ENCODE peak calls at places on chromosomes 13 and 19, in seven cellular contexts. A is mammary epithelial cell; E is CD8-positive, alpha-beta T cell; B is heart right ventricle; P is fibroblast of the aortic adventitia; O is endothelial cell; L is brain microvascular endothelial cell. W is an unnamed sample.

GRCh38 chr13:69178000-69178399 is 929.6 kb upstream of the ATXN8OS start:
- DNase-seq in A (no peak), E (no peak), B (no peak), P (no peak), O (no peak), L (no peak), W (no peak)

GRCh38 chr13:43787998-43788397 is 1.2 kb upstream of the ENOX1 start:
- DNase-seq in A (no peak), E (no peak), B (no peak), P (peak), O (peak), L (peak), W (peak)

GRCh38 chr19:29371766-29372415 is 153.9 kb upstream of the VSTM2B start:
- DNase-seq in A (no peak), E (no peak), B (no peak), P (no peak), O (no peak), L (no peak), W (no peak)

GRCh38 chr13:70366720-70367119 is 258.5 kb upstream of the KLHL1 start:
- DNase-seq in A (no peak), E (no peak), B (no peak), P (no peak), O (no peak), L (no peak), W (no peak)

GRCh38 chr19:39284032-39284431 is 12.2 kb upstream of the IFNL1 start:
- DNase-seq in A (no peak), E (no peak), B (no peak), P (no peak), O (no peak), L (no peak), W (no peak)

GRCh38 chr13:29847501-29847983 is 2.9 kb downstream of the UBL3 start:
- DNase-seq in A (peak), E (peak), B (peak), P (peak), O (no peak), L (peak), W (peak)

GRCh38 chr13:75316427-75316826 is 165.5 kb downstream of the TBC1D4 start:
- DNase-seq in A (no peak), E (no peak), B (no peak), P (peak), O (no peak), L (no peak), W (no peak)

GRCh38 chr13:42654760-42655159 is 80.8 kb downstream of the TNFSF11 start:
- DNase-seq in A (no peak), E (no peak), B (no peak), P (peak), O (no peak), L (no peak), W (no peak)

GRCh38 chr19:55118401-55118991 is 1.1 kb upstream of the PPP1R12C start:
- DNase-seq in A (no peak), E (no peak), B (peak), P (no peak), O (peak), L (no peak), W (peak)

GRCh38 chr13:103272770-103273169 is 206.6 kb upstream of the SLC10A2 start:
- DNase-seq in A (peak), E (no peak), B (no peak), P (no peak), O (no peak), L (no peak), W (no peak)

GRCh38 chr13:89003656-89004055 is 1332.5 kb downstream of the SLITRK5 start:
- DNase-seq in A (no peak), E (no peak), B (no peak), P (no peak), O (no peak), L (no peak), W (no peak)

GRCh38 chr13:99356216-99357089 is 49.3 kb upstream of the GPR183 start:
- DNase-seq in A (no peak), E (peak), B (peak), P (peak), O (no peak), L (peak), W (no peak)

GRCh38 chr19:40921005-40921897 is 39.2 kb upstream of the CYP2A7 start:
- DNase-seq in A (no peak), E (no peak), B (no peak), P (no peak), O (no peak), L (no peak), W (no peak)

GRCh38 chr13:64127856-64128255 is 2712.2 kb upstream of the PCDH20 start:
- DNase-seq in A (no peak), E (no peak), B (no peak), P (no peak), O (no peak), L (no peak), W (no peak)

GRCh38 chr13:79393564-79394249 is 12.3 kb downstream of the RBM26 start:
- DNase-seq in A (no peak), E (peak), B (no peak), P (no peak), O (no peak), L (peak), W (no peak)

GRCh38 chr13:111397202-111397880 is 76.9 kb downstream of the TEX29 start:
- DNase-seq in A (no peak), E (no peak), B (no peak), P (no peak), O (no peak), L (no peak), W (no peak)

GRCh38 chr13:44801990-44802389 is 187.3 kb downstream of the NUFIP1 start:
- DNase-seq in A (peak), E (no peak), B (no peak), P (peak), O (no peak), L (peak), W (no peak)

GRCh38 chr13:80399340-80400163 is 58.6 kb upstream of the SPRY2 start:
- DNase-seq in A (peak), E (no peak), B (no peak), P (no peak), O (no peak), L (no peak), W (no peak)

GRCh38 chr13:67148219-67148583 is 81.9 kb downstream of the PCDH9 start:
- DNase-seq in A (peak), E (no peak), B (no peak), P (peak), O (no peak), L (peak), W (no peak)

GRCh38 chr13:89568276-89568675 is 1779.2 kb upstream of the MIR17HG start:
- DNase-seq in A (no peak), E (no peak), B (no peak), P (no peak), O (no peak), L (peak), W (no peak)

GRCh38 chr13:55567721-55568625 is 1572.7 kb upstream of the PRR20A start:
- DNase-seq in A (no peak), E (no peak), B (no peak), P (no peak), O (no peak), L (no peak), W (no peak)

GRCh38 chr19:39416626-39417120 is 4.2 kb downstream of the PLEKHG2 start:
- DNase-seq in A (no peak), E (no peak), B (no peak), P (no peak), O (no peak), L (no peak), W (no peak)

GRCh38 chr13:112928958-112929777 is 39.8 kb upstream of the MCF2L start:
- DNase-seq in A (no peak), E (no peak), B (peak), P (peak), O (no peak), L (peak), W (no peak)

GRCh38 chr19:55540619-55541018 is 3.7 kb upstream of the SBK2 start:
- DNase-seq in A (no peak), E (no peak), B (no peak), P (no peak), O (no peak), L (no peak), W (no peak)

GRCh38 chr19:17711851-17712250 is 7.4 kb upstream of the MAP1S start:
- DNase-seq in A (no peak), E (no peak), B (no peak), P (no peak), O (no peak), L (no peak), W (no peak)

GRCh38 chr13:61294467-61295186 is 121.0 kb downstream of the PCDH20 start:
- DNase-seq in A (no peak), E (no peak), B (no peak), P (no peak), O (no peak), L (no peak), W (no peak)

GRCh38 chr19:45509692-45510015 is 2.4 kb downstream of the VASP start:
- DNase-seq in A (no peak), E (no peak), B (no peak), P (no peak), O (no peak), L (no peak), W (no peak)

GRCh38 chr19:2819540-2820111 is at the start of gene ZNF554:
- DNase-seq in A (peak), E (peak), B (peak), P (peak), O (peak), L (peak), W (peak)

GRCh38 chr19:51354742-51355148 is 11.4 kb downstream of the ETFB start:
- DNase-seq in A (peak), E (peak), B (no peak), P (no peak), O (peak), L (peak), W (peak)

GRCh38 chr13:48993150-48993549 is 17.4 kb downstream of the FNDC3A start:
- DNase-seq in A (peak), E (no peak), B (no peak), P (no peak), O (no peak), L (no peak), W (no peak)

GRCh38 chr13:110443633-110444225 is 117.8 kb downstream of the RAB20 start:
- DNase-seq in A (no peak), E (no peak), B (no peak), P (no peak), O (no peak), L (no peak), W (no peak)

GRCh38 chr13:105804561-105805190 is 730.8 kb downstream of the EFNB2 start:
- DNase-seq in A (peak), E (no peak), B (peak), P (peak), O (no peak), L (peak), W (no peak)

GRCh38 chr19:58386576-58387337 is at the start of gene RPS5:
- DNase-seq in A (peak), E (peak), B (peak), P (peak), O (peak), L (peak), W (peak)
- TF ChIP-seq CTCF in A (no peak), E (no peak), B (no peak), P (no peak), O (no peak), L (no peak), W (no peak)

DNA sequence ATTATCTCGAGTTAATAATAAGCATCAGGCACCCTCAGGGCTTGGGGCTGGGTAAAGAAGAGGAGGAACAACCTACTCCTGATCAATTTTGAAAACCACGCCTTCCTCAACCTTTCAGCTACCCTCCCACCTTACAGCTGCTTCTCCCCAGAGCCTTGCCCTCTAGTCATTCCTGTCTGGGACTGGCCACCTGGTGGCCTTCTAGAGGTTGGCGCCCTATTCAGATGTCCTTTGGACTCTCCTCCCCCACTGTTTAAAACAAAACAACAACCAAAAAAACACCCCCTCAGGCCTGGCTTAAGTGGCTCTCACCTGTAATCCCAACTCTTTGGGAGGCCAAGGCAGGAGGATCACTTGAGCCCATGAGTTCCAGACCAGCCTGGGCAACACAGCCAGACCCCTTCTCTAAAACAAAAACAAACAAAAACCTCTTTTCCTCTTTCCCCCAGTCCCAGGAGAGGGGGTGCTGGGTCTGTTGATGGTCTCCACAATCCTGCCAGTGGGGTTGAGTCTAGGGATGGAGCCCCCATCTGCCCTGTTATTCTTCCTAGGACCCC is 62.3 kb downstream of the CCDC70 start:
- DNase-seq in A (no peak), E (no peak), B (no peak), P (no peak), O (peak), L (no peak), W (no peak)
- TF ChIP-seq CTCF in A (peak), E (no peak), B (no peak), P (peak), O (peak), L (peak), W (peak)

DNA sequence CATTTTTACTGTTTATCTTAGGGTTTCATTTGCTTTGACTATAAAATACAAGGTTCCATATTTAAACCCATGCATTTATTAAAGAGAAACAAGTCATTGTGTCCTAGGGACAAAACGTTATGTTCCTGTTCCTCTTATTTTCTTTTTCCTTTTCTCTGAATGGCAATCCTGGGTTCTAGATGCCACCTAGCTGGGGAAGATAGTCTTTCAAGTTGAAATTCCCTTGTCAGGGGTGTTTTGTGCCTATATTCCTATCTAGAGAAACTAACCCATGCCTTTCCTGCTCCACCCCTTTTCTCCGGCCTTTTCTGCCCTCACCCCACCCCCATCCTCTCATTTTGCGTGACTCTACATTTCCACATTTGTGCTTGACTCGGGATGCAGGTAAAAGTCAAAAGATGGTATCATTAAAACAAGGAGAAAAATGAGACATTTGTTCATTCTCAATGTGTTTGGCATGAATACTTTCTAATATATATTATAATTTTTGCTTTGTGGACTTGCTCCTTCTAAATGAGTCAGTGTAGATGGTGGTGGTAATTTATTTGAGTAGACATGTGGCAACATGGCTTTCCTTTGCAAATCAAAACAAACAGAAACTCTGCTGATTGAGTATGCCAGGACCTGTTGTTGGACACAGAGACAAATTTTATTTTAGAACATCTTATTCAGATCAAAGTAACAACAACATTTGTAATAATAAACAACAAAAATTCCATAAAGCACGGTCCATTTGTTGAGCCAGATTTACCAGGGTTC is 26.8 kb upstream of the STARD13 start:
- DNase-seq in A (peak), E (no peak), B (no peak), P (peak), O (no peak), L (peak), W (no peak)
- TF ChIP-seq CTCF in A (no peak), E (no peak), B (no peak), P (peak), O (no peak), L (peak), W (no peak)

GRCh38 chr13:81929988-81930387 is 1589.1 kb upstream of the SPRY2 start:
- DNase-seq in A (peak), E (no peak), B (no peak), P (no peak), O (no peak), L (no peak), W (no peak)

GRCh38 chr13:81927347-81927746 is 1586.4 kb upstream of the SPRY2 start:
- DNase-seq in A (no peak), E (no peak), B (no peak), P (no peak), O (no peak), L (no peak), W (no peak)
- TF ChIP-seq CTCF in A (no peak), E (no peak), B (no peak), P (no peak), O (peak), L (peak), W (peak)

DNA sequence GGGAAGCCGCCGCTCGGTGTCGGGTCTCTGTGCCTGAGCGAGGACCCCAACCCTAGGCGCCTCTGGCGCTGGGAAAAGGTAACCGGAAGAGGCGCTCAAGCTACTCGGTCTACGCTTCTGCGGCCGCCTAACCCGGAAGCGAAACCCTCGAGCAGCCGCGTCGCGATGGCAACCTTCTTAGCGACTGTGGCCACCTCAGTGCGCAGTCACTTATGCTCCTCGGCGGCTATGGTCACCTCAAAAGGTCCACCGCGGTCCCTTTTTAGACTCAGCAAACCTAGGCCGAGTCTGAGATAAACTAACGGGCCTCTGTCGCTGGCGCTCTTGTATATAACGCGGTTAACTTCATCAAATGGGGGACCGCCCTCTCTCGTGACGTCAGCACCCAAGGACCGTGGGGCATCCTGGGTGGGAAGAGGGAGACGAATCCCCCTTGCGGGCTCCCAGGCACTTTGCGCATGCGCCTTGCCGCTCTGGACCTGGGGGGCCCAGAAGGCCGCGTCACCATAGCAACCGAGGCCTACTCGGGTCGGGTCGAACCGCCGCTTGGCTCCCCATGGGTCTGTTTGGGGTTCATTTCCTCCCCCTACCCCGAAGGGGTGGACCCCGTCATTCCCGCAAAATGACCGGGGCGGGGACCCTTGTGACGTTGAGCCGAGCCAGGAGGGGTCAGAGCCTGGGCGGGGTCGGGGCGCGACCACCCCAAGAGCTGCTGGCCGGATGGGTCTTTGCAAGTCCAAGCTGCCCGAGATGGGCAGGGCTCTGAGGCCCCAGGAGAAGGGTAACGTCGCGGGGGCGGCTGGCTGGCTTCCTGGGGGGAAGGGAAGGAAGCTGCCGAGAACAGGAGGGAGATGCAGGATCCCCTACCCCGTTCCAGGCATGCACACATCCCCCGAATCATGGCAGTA is at the start of gene GTF2F1:
- DNase-seq in A (peak), E (peak), B (peak), P (peak), O (peak), L (peak), W (peak)
- TF ChIP-seq CTCF in A (peak), E (no peak), B (no peak), P (peak), O (no peak), L (peak), W (no peak)

DNA sequence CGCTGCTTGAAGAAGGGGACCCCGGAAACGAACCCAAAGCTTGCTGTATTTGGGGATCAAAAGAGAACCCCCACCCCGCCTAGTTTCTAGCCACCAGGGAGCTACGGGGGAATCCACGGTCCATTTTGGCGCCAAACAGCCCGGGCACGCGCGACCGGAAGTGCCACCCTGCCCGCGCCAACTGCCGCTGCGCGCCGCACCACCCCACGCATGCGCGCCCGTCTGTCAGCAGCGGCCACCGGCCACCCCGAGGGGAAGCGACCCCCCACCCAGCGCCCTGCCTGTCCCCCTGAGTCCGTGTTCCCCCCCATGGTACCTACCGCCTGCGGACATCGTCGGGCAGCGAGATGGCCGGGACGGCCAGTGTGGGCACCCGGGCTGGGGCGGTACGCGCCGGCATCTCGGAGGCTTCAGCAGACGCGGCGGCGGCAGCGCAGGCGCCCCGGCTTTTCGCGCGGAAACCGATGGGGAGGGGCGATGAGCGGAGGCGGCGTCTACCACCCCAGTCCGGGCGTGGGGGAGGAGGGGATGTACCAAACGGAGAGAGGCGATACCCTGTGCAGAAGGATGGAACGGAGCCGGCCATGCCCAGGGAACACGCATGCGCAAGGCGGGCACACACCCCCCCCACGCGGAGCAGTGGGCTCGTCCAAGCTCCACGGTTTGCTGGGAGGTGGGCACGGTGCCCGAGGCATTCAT is at the start of gene DNMT1:
- DNase-seq in A (peak), E (peak), B (peak), P (peak), O (peak), L (peak), W (peak)
- TF ChIP-seq CTCF in A (no peak), E (no peak), B (no peak), P (no peak), O (no peak), L (no peak), W (no peak)

GRCh38 chr19:35458192-35458591 is 10.1 kb downstream of the FFAR2 start:
- DNase-seq in A (no peak), E (no peak), B (no peak), P (no peak), O (no peak), L (no peak), W (no peak)

GRCh38 chr19:35455616-35456201 is 7.7 kb downstream of the FFAR2 start:
- DNase-seq in A (no peak), E (no peak), B (no peak), P (no peak), O (no peak), L (no peak), W (no peak)

GRCh38 chr19:35459414-35460082 is 11.5 kb downstream of the FFAR2 start:
- DNase-seq in A (no peak), E (no peak), B (peak), P (no peak), O (no peak), L (no peak), W (no peak)

GRCh38 chr19:35458821-35459391 is 10.8 kb downstream of the FFAR2 start:
- DNase-seq in A (no peak), E (no peak), B (no peak), P (no peak), O (no peak), L (no peak), W (no peak)

GRCh38 chr19:35457173-35457572 is 9.1 kb downstream of the FFAR2 start:
- DNase-seq in A (no peak), E (no peak), B (no peak), P (no peak), O (no peak), L (no peak), W (no peak)
- TF ChIP-seq CTCF in A (no peak), E (no peak), B (no peak), P (no peak), O (no peak), L (no peak), W (no peak)

GRCh38 chr13:20305587-20305986 is 73.5 kb upstream of the GJB6 start:
- DNase-seq in A (no peak), E (no peak), B (no peak), P (no peak), O (no peak), L (no peak), W (no peak)
- TF ChIP-seq CTCF in A (peak), E (no peak), B (no peak), P (no peak), O (no peak), L (no peak), W (no peak)

W was measured in neural crest cell.